ENCODE peak calls at places on chromosomes 4 and X, in five cellular contexts. Y, C, B, D and O are unnamed samples.
A peak's percentile ranks its signal among the peaks of the same experiment; 100 is the strongest.

GRCh38 chr4:84258905-84259830 is 239.9 kb downstream of the NKX6-1 start:
- DNase-seq in C (no peak), D (no peak), B (no peak), Y (peak; percentile 18), O (no peak)

GRCh38 chrX:34365482-34365881 is 233.4 kb upstream of the FAM47A start:
- DNase-seq in D (no peak), Y (peak; percentile 24), C (no peak), B (no peak), O (no peak)

GRCh38 chrX:96407043-96407442 is 277.6 kb upstream of the DIAPH2 start:
- DNase-seq in Y (no peak), B (no peak), D (no peak), C (no peak), O (no peak)

GRCh38 chr4:129218355-129218754 is 122.4 kb downstream of the C4orf33 start:
- DNase-seq in D (no peak), C (no peak), B (peak; percentile 45), Y (peak; percentile 36), O (no peak)

GRCh38 chrX:25869761-25870160 is 268.4 kb upstream of the MAGEB18 start:
- DNase-seq in D (no peak), B (no peak), C (no peak), Y (no peak), O (no peak)

GRCh38 chr4:8775751-8776355 is 95.8 kb downstream of the HMX1 start:
- DNase-seq in Y (no peak), D (no peak), B (no peak), C (peak; percentile 49), O (peak; percentile 29)

GRCh38 chr4:45484740-45485139 is 639.1 kb downstream of the GABRG1 start:
- DNase-seq in C (no peak), D (no peak), B (no peak), Y (no peak), O (no peak)

GRCh38 chrX:39165185-39165584 is 363.9 kb downstream of the MID1IP1 start:
- DNase-seq in Y (no peak), B (no peak), D (no peak), C (no peak), O (no peak)

GRCh38 chrX:105618393-105619101 is 203.8 kb upstream of the NRK start:
- DNase-seq in B (no peak), D (no peak), Y (no peak), C (no peak), O (no peak)

GRCh38 chr4:70734971-70735370 is 13.2 kb downstream of the RUFY3 start:
- DNase-seq in C (no peak), Y (no peak), B (no peak), D (peak; percentile 9), O (no peak)

GRCh38 chrX:17743913-17744312 is 6.6 kb downstream of the SCML1 start:
- DNase-seq in Y (no peak), C (no peak), B (no peak), D (no peak), O (no peak)

GRCh38 chr4:52932586-52933482 is 70.7 kb downstream of the RASL11B start:
- DNase-seq in C (no peak), Y (no peak), B (no peak), D (peak; percentile 42), O (no peak)

GRCh38 chrX:18620349-18620748 is 51.6 kb downstream of the RS1 start:
- DNase-seq in Y (no peak), D (no peak), B (no peak), C (no peak), O (no peak)

GRCh38 chr4:21113496-21114213 is 413.4 kb downstream of the PACRGL start:
- DNase-seq in D (no peak), B (no peak), C (no peak), Y (no peak), O (no peak)

GRCh38 chr4:147829401-147830101 is 97.7 kb downstream of the ARHGAP10 start:
- DNase-seq in Y (no peak), C (peak; percentile 81), B (no peak), D (no peak), O (no peak)

GRCh38 chr4:38230121-38230728 is 270.0 kb downstream of the PTTG2 start:
- DNase-seq in D (no peak), Y (no peak), B (no peak), C (no peak), O (no peak)

GRCh38 chr4:110621328-110621812 is 1.5 kb downstream of the PITX2 start:
- DNase-seq in B (no peak), Y (no peak), C (no peak), D (no peak), O (no peak)

GRCh38 chr4:90842960-90843359 is 715.8 kb downstream of the CCSER1 start:
- DNase-seq in C (no peak), Y (no peak), B (no peak), D (no peak), O (no peak)

GRCh38 chr4:164383187-164384181 is 370.4 kb upstream of the SMIM31 start:
- DNase-seq in B (peak; percentile 96), C (peak; percentile 70), Y (no peak), D (no peak), O (no peak)

GRCh38 chrX:42096262-42096939 is 173.0 kb upstream of the CASK start:
- DNase-seq in C (no peak), Y (no peak), D (no peak), B (no peak), O (no peak)

GRCh38 chrX:2351321-2351720 is 149.5 kb downstream of the DHRSX start:
- DNase-seq in Y (no peak), D (no peak), C (no peak), B (no peak), O (no peak)

GRCh38 chr4:153535735-153536494 is 69.8 kb downstream of the TMEM131L start:
- DNase-seq in D (no peak), C (no peak), Y (no peak), B (no peak), O (no peak)

GRCh38 chr4:73978886-73979285 is 2.9 kb downstream of the PF4 start:
- DNase-seq in Y (no peak), D (no peak), C (no peak), B (no peak), O (no peak)

GRCh38 chrX:331145-331771 is 12.7 kb upstream of the GTPBP6 start:
- DNase-seq in C (peak; percentile 65), D (no peak), B (no peak), Y (no peak), O (no peak)

GRCh38 chr4:5458676-5459075 is 249.7 kb downstream of the EVC2 start:
- DNase-seq in C (peak; percentile 23), Y (no peak), D (no peak), B (no peak), O (peak; percentile 47)

GRCh38 chr4:24559889-24560288 is 24.5 kb downstream of the DHX15 start:
- DNase-seq in B (no peak), D (no peak), Y (no peak), C (no peak), O (no peak)

GRCh38 chr4:119833611-119834010 is 205.0 kb upstream of the PDE5A start:
- DNase-seq in C (no peak), D (no peak), B (no peak), Y (no peak), O (no peak)

GRCh38 chr4:13567125-13567524 is 22.8 kb upstream of the NKX3-2 start:
- DNase-seq in D (no peak), Y (no peak), B (no peak), C (no peak), O (no peak)

GRCh38 chr4:87322754-87323153 is at the start of gene HSD17B13:
- DNase-seq in Y (no peak), D (no peak), C (no peak), B (no peak), O (no peak)

GRCh38 chr4:73836373-73837269 is at the start of gene CXCL6:
- DNase-seq in C (no peak), Y (no peak), B (no peak), D (peak; percentile 14), O (peak; percentile 65)

GRCh38 chr4:111204807-111205206 is 581.9 kb upstream of the PITX2 start:
- DNase-seq in C (no peak), D (no peak), B (no peak), Y (no peak), O (no peak)

GRCh38 chr4:73447701-73448100 is 11.7 kb downstream of the AFP start:
- DNase-seq in D (no peak), Y (no peak), C (no peak), B (no peak), O (no peak)